ENCODE peak calls at places on chromosome 5, in four cellular contexts. P is GM12878, R is HepG2, C is K562. Y is an unnamed sample.

GRCh38 chr5:112933651-112934365 is 11.8 kb upstream of the REEP5 start:
- DNase-seq in C (no peak), R (no peak), P (no peak), Y (no peak)

GRCh38 chr5:151315998-151316597 is 12.5 kb upstream of the SLC36A3 start:
- DNase-seq in R (peak; percentile 37), P (peak; percentile 7), C (peak; percentile 67), Y (peak; percentile 78)

GRCh38 chr5:52811067-52811749 is 23.5 kb downstream of the ITGA1 start:
- DNase-seq in C (no peak), R (no peak), P (no peak), Y (no peak)

GRCh38 chr5:154575869-154576806 is 98.1 kb upstream of the HAND1 start:
- DNase-seq in P (peak; percentile 66), R (peak; percentile 4), C (no peak), Y (no peak)

GRCh38 chr5:160353379-160353778 is 17.0 kb downstream of the C1QTNF2 start:
- DNase-seq in R (no peak), P (no peak), C (peak; percentile 27), Y (peak; percentile 27)

GRCh38 chr5:143126121-143127019 is 277.1 kb downstream of the NR3C1 start:
- DNase-seq in P (peak; percentile 60), R (no peak), C (no peak), Y (no peak)

GRCh38 chr5:83071286-83071685 is 5.9 kb downstream of the TMEM167A start:
- DNase-seq in C (no peak), P (no peak), R (no peak), Y (no peak)

GRCh38 chr5:139700711-139701693 is 52.9 kb downstream of the CXXC5 start:
- DNase-seq in P (no peak), C (no peak), R (peak; percentile 91), Y (peak; percentile 76)

GRCh38 chr5:132813599-132814440 is 718 bp downstream of the SOWAHA start:
- DNase-seq in C (no peak), R (no peak), P (no peak), Y (peak; percentile 64)

GRCh38 chr5:120396186-120396585 is 67.9 kb upstream of the PRR16 start:
- DNase-seq in C (no peak), R (no peak), P (no peak), Y (no peak)

GRCh38 chr5:128487041-128487440 is 51.0 kb downstream of the FBN2 start:
- DNase-seq in R (no peak), P (no peak), C (no peak), Y (no peak)

GRCh38 chr5:80620206-80620605 is 34.2 kb upstream of the MSH3 start:
- DNase-seq in P (no peak), R (no peak), C (no peak), Y (no peak)

GRCh38 chr5:63564789-63565188 is 397.5 kb downstream of the HTR1A start:
- DNase-seq in R (no peak), P (no peak), C (no peak), Y (no peak)

GRCh38 chr5:100731768-100732167 is 171.3 kb downstream of the ST8SIA4 start:
- DNase-seq in C (no peak), R (no peak), P (peak; percentile 52), Y (no peak)

GRCh38 chr5:125306741-125307140 is 560.3 kb upstream of the ZNF608 start:
- DNase-seq in P (no peak), C (no peak), R (no peak), Y (no peak)

GRCh38 chr5:45521067-45521466 is 175.1 kb downstream of the HCN1 start:
- DNase-seq in P (no peak), C (no peak), R (peak; percentile 2), Y (peak; percentile 72)

GRCh38 chr5:42953061-42953460 is 87.1 kb downstream of the ANXA2R start:
- DNase-seq in P (no peak), R (no peak), C (no peak), Y (no peak)

GRCh38 chr5:15320896-15321295 is 179.1 kb upstream of the FBXL7 start:
- DNase-seq in R (no peak), C (no peak), P (no peak), Y (no peak)

GRCh38 chr5:139975306-139975705 is 67.8 kb downstream of the NRG2 start:
- DNase-seq in P (no peak), R (no peak), C (no peak), Y (no peak)

GRCh38 chr5:113634957-113635356 is 121.5 kb downstream of the YTHDC2 start:
- DNase-seq in P (no peak), C (no peak), R (no peak), Y (no peak)

GRCh38 chr5:9423611-9424010 is 122.3 kb downstream of the SEMA5A start:
- DNase-seq in R (no peak), C (no peak), P (no peak), Y (no peak)

GRCh38 chr5:51832934-51833470 is 449.8 kb downstream of the ISL1 start:
- DNase-seq in R (no peak), C (no peak), P (no peak), Y (no peak)

GRCh38 chr5:127935398-127935797 is 148.2 kb upstream of the SLC12A2 start:
- DNase-seq in C (no peak), R (peak; percentile 40), P (no peak), Y (no peak)

GRCh38 chr5:150503977-150504620 is 3.8 kb upstream of the NDST1 start:
- DNase-seq in R (peak; percentile 67), C (peak; percentile 62), P (no peak), Y (no peak)

GRCh38 chr5:96952946-96953730 is 17.3 kb downstream of the LNPEP start:
- DNase-seq in P (no peak), C (no peak), R (no peak), Y (no peak)

GRCh38 chr5:16897284-16897704 is 38.8 kb downstream of the MYO10 start:
- DNase-seq in R (no peak), C (no peak), P (no peak), Y (no peak)

GRCh38 chr5:134392301-134392700 is 19.4 kb downstream of the CDKN2AIPNL start:
- DNase-seq in C (no peak), P (no peak), R (no peak), Y (no peak)

GRCh38 chr5:141413540-141414069 is 818 bp downstream of the PCDHGA10 start:
- DNase-seq in C (no peak), R (no peak), P (no peak), Y (no peak)

GRCh38 chr5:155943516-155944407 is 383.2 kb upstream of the SGCD start:
- DNase-seq in C (peak; percentile 7), R (peak; percentile 31), P (no peak), Y (peak; percentile 60)

GRCh38 chr5:58259685-58260152 is 200.2 kb downstream of the PLK2 start:
- DNase-seq in C (no peak), R (peak; percentile 3), P (no peak), Y (no peak)

DNA sequence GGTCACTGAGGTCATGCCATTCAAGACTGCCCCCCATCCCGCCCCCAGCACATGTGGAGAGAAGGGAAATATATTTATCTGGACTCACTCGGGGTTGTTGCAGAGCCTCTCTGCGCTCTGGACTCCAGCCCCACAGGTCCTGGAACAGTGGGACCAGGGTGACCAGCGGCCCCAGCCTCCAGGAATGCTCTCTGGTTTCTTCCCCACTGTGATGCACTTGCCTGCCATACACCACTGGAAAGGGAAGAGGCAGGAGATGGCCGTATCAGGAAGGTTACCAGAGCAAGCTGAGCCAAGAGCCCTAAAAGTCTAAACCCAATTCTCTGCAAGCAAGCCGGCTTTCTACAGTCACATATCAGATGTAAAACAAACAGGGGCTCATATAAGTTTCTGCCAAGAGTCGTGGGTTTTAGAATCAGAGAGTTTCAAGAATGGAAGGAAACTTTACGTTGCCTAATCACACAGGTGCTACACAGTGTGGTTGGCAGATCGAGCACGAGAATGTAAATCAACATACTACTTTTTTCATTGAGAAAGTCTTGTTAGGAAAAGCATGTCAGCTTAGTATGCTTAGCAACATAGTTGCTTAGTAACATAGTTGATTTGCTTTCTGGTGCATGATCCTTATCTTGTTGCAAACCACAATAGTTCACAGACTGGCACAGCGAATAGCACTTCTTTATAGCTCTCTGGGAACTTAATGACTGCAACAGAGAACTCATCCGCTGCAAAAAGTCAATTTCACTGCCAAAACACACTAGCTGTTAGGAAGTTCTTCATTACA is 201.1 kb downstream of the TARS1 start:
- DNase-seq in R (no peak), C (no peak), P (peak; percentile 37), Y (peak; percentile 15)
- TF ChIP-seq ETV6 in R (no peak), C (no peak), P (no peak), Y (no peak)

DNA sequence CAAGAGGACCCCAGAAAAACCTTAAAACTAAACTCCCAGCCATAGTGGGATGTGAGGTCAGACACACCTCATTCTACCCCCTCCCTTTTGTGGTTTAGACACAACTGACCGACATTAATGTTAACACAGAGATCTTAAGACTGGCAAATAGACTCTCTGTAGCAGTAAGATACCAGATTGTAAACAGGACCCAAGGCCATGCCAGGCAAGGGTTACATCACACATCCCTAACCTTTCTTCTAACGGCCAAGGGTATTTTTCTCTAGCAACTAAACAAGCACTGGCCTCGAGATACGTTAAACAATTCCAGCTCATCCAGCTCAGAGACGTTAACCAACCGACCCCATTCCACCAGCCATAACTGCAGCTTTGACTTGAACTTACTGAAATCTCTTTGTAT is 38.8 kb downstream of the NSUN2 start:
- DNase-seq in P (no peak), C (no peak), R (no peak), Y (no peak)
- TF ChIP-seq ETV6 in P (no peak), C (no peak), R (no peak), Y (no peak)

DNA sequence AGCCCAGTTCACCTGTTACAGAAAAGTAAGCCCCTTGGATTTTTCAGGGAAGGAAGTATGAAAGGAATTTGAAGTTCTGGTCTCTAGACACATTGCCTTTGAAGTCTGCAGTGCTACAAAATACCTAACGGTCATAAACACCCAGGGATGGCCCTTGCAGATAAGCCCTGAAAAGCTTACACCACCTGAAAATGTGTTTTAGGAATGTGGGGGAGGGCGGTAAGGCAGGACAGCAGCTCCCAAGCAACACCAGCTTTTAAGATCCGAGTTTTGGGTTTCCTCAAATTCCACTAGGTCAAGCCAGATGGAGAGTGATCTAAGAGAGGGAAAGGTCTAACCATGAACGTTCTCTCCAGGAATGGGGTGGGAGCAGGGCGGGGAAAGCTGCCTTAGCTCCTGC is 114.1 kb upstream of the PANK3 start:
- DNase-seq in R (no peak), P (no peak), C (peak; percentile 61), Y (no peak)
- TF ChIP-seq ETV6 in R (no peak), P (no peak), C (no peak), Y (no peak)

DNA sequence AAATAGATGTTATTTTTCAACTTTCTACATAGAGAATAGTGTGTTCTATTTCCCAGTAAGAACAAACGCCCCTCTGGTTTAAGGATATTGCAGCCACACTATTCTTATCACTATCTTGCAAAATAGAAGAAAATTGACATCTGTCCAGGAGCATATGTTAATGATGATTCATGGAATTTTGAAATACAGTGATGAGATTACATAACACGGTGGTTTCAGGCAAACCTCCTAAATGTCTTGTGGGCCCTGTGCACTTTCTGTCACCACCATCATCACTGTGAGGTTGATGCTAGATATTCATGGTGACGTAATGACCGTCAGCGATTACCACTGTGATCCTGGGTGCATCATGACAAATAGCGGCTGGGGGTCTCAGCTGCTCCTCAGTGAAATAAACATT is 48.1 kb downstream of the CFAP90 start:
- DNase-seq in P (no peak), R (no peak), C (no peak), Y (no peak)
- TF ChIP-seq ETV6 in P (no peak), R (no peak), C (no peak), Y (no peak)